ENCODE peak calls at places on chromosomes 1 and 21, in seven cellular contexts. K, C, Q, F, M, U and P are unnamed samples.

GRCh38 chr1:89627596-89627962 is 5.3 kb upstream of the LRRC8C start:
- DNase-seq in Q (no peak), M (no peak), C (no peak), U (no peak), F (no peak), K (no peak), P (no peak)

GRCh38 chr1:17170571-17170970 is 34.4 kb upstream of the PADI1 start:
- DNase-seq in K (no peak), Q (no peak), M (peak; percentile 31), C (no peak), F (no peak), U (no peak), P (no peak)

GRCh38 chr1:171595324-171595723 is 26.7 kb upstream of the MYOCOS start:
- DNase-seq in M (peak; percentile 26), Q (no peak), U (no peak), C (no peak), F (no peak), K (no peak), P (no peak)

GRCh38 chr1:228905579-228905978 is 170.3 kb downstream of the RHOU start:
- DNase-seq in K (no peak), F (no peak), Q (no peak), M (no peak), C (no peak), U (no peak), P (no peak)

GRCh38 chr1:245698860-245699259 is 544.1 kb downstream of the KIF26B start:
- DNase-seq in U (no peak), M (no peak), K (no peak), Q (peak; percentile 53), C (no peak), F (no peak), P (no peak)

GRCh38 chr1:184283999-184284398 is 102.8 kb upstream of the C1orf21 start:
- DNase-seq in C (no peak), M (peak; percentile 62), F (no peak), Q (no peak), U (no peak), K (peak; percentile 51), P (no peak)

GRCh38 chr21:33259428-33259827 is 6.7 kb upstream of the IL10RB start:
- DNase-seq in C (no peak), K (no peak), M (no peak), F (no peak), Q (no peak), U (no peak), P (no peak)

GRCh38 chr1:204254031-204254661 is 40.4 kb upstream of the GOLT1A start:
- DNase-seq in C (no peak), K (peak; percentile 37), U (no peak), F (no peak), Q (no peak), M (peak; percentile 77), P (no peak)

GRCh38 chr1:31201871-31202270 is 37.8 kb downstream of the NKAIN1 start:
- DNase-seq in F (no peak), K (no peak), M (no peak), C (no peak), Q (no peak), U (no peak), P (no peak)

DNA sequence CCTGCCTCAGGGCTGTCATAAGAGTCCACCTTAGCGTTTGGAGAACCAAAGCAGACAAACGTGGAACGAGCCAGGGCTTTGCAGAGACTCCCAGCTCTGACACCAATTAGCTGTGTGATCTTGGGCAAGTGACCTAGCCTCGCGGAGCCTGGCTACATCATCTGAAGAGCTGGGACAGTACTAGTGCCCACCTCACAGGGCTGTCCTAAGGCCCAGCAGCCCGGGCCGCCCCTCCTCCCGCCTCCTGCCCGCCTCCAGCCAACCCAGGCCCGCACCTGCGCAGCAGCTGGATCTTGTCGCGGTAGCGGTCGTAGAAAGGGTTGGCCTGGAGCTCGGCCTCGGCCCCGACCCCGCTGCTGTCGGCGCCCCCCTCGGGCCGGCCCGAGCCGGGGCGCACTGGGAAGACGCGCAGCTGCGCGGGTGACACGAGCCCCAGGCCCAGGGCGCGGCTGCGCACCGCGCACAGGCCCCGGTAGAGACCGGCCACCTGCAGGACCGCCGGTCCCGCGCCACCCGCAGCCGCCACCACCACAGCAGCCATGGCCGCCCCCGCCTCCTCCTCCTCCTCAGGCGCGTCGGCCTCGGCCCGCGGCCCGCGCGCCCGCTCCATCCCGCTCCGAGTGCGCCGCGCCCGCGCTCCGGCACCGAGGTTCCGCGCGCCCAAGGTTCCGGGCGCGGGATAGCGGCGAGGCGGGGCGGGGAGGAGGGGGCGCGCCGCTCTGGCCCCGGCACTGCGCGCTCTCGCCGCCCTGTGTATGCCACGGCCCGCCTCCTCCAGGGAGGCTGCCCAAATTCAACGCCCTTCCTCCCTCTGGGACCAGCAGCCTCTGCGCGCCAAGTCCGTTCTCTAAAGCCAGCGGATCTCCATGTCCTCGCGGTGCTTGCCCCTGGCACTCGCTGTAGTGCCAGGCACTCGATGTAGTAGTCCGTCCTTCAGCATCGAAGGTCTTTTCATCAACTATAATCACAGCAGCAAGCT is at the start of gene ATPAF1:
- DNase-seq in F (peak; percentile 75), K (peak; percentile 60), M (peak; percentile 68), Q (peak; percentile 71), U (peak; percentile 87), C (peak; percentile 77), P (peak; percentile 39)
- TF ChIP-seq CTCF in F (no peak), K (no peak), M (no peak), Q (peak; percentile 33), U (no peak), C (peak; percentile 8), P (no peak)

GRCh38 chr21:34603002-34603709 is 11.8 kb downstream of the RCAN1 start:
- DNase-seq in F (peak; percentile 90), C (peak; percentile 27), M (peak; percentile 75), K (peak; percentile 94), Q (peak; percentile 57), U (peak; percentile 88), P (peak; percentile 54)
- TF ChIP-seq CTCF in F (peak; percentile 66), C (peak; percentile 65), M (peak; percentile 82), K (peak; percentile 50), Q (peak; percentile 77), U (peak; percentile 82), P (peak; percentile 65)

GRCh38 chr1:118947790-118948189 is 40.4 kb downstream of the TBX15 start:
- DNase-seq in M (peak; percentile 88), C (no peak), U (no peak), Q (no peak), K (no peak), F (no peak), P (no peak)

GRCh38 chr1:118944546-118944945 is 43.6 kb downstream of the TBX15 start:
- DNase-seq in C (no peak), Q (no peak), M (no peak), K (no peak), F (no peak), U (no peak), P (no peak)

GRCh38 chr1:118947003-118947765 is 41.0 kb downstream of the TBX15 start:
- DNase-seq in F (no peak), U (no peak), M (peak; percentile 63), K (no peak), C (no peak), Q (no peak), P (no peak)

GRCh38 chr1:118944133-118944532 is 44.0 kb downstream of the TBX15 start:
- DNase-seq in F (no peak), Q (no peak), U (no peak), M (peak; percentile 35), C (no peak), K (no peak), P (no peak)

GRCh38 chr1:118945460-118945859 is 42.7 kb downstream of the TBX15 start:
- DNase-seq in K (no peak), F (no peak), Q (no peak), U (no peak), M (peak; percentile 48), C (no peak), P (no peak)
- TF ChIP-seq CTCF in K (no peak), F (no peak), Q (no peak), U (no peak), M (no peak), C (no peak), P (no peak)

GRCh38 chr1:43525995-43526394 is 4.7 kb upstream of the PTPRF start:
- DNase-seq in U (no peak), C (peak; percentile 54), M (peak; percentile 73), F (no peak), Q (no peak), K (no peak), P (no peak)
- TF ChIP-seq CTCF in U (no peak), C (no peak), M (no peak), F (no peak), Q (no peak), K (no peak), P (no peak)

GRCh38 chr21:45407629-45408247 is 2.8 kb downstream of the COL18A1 start:
- DNase-seq in F (no peak), C (no peak), U (no peak), K (no peak), Q (no peak), M (no peak), P (no peak)
- TF ChIP-seq CTCF in F (no peak), C (no peak), U (no peak), K (no peak), Q (no peak), M (no peak), P (no peak)

DNA sequence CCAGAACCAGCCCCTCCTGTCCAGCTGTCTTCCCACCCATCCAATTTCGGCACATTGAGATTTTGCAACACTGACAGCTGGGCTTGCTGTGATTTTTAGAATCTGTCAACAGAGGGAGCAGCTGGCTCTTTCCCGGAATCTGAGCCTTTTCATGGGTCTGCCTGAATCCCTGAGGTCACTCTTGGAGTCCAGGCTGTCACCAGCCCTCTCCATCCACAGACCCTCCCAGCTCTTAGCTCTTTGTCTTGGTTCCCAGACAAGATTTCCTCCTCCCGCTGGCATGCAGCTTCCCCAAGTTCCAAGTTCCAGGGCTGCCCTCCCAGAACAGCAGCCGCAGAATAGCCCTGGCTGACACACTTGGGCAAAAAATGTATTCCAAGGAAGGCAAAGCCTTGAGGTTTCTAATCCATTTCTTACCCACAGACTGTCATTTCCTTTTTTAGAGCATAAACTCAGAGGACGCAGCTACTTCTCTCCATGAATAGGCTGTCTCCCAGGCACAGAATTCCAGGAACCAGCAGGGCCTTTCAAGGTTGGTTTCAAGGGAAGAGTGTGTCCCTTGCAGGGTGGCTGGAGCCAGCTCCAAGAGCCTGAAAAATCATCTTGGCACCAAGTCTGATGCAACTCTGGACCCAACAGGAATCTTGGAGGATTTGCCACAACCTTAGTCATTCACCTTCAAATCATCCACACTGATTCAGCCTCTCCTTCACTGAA is 7.1 kb upstream of the TMEM61 start:
- DNase-seq in C (peak; percentile 44), Q (no peak), F (peak; percentile 52), K (peak; percentile 37), M (peak; percentile 59), U (no peak), P (no peak)
- TF ChIP-seq CTCF in C (peak; percentile 37), Q (no peak), F (peak; percentile 19), K (no peak), M (peak; percentile 58), U (peak; percentile 27), P (no peak)

GRCh38 chr1:18511469-18511997 is 30.8 kb downstream of the KLHDC7A start:
- DNase-seq in K (no peak), F (no peak), M (no peak), C (no peak), Q (no peak), U (no peak), P (no peak)
- TF ChIP-seq CTCF in K (no peak), F (no peak), M (no peak), C (peak; percentile 20), Q (peak; percentile 51), U (peak; percentile 13), P (no peak)